ENCODE peak calls at places on chromosomes 6 and 20, in four cellular contexts. One of them, this sample, is unnamed.

GRCh38 chr20:14916360-14916759 is 578.9 kb upstream of the FLRT3 start:
- DNase-seq in breast epithelium: no peak
- DNase-seq in osteoblast: no peak
- DNase-seq in mucosa of descending colon: no peak
- DNase-seq in this sample: no peak

GRCh38 chr6:28634406-28634757 is 108.7 kb downstream of the GPX5 start:
- DNase-seq in breast epithelium: no peak
- DNase-seq in osteoblast: peak; percentile 9
- DNase-seq in mucosa of descending colon: no peak
- DNase-seq in this sample: no peak

GRCh38 chr6:17361013-17361412 is 32.4 kb upstream of the CAP2 start:
- DNase-seq in breast epithelium: no peak
- DNase-seq in osteoblast: peak; percentile 76
- DNase-seq in mucosa of descending colon: no peak
- DNase-seq in this sample: no peak

GRCh38 chr6:18795726-18796125 is 408.6 kb downstream of the RNF144B start:
- DNase-seq in osteoblast: no peak
- DNase-seq in mucosa of descending colon: no peak
- DNase-seq in breast epithelium: no peak
- DNase-seq in this sample: no peak

GRCh38 chr6:157597461-157598312 is 216.7 kb downstream of the ZDHHC14 start:
- DNase-seq in breast epithelium: peak; percentile 69
- DNase-seq in osteoblast: peak; percentile 91
- DNase-seq in mucosa of descending colon: peak; percentile 79
- DNase-seq in this sample: peak; percentile 51

GRCh38 chr6:147909645-147910044 is 401.2 kb downstream of the SAMD5 start:
- DNase-seq in mucosa of descending colon: no peak
- DNase-seq in osteoblast: peak; percentile 75
- DNase-seq in breast epithelium: no peak
- DNase-seq in this sample: no peak

GRCh38 chr6:46583081-46583480 is 69.5 kb downstream of the CYP39A1 start:
- DNase-seq in breast epithelium: no peak
- DNase-seq in osteoblast: no peak
- DNase-seq in mucosa of descending colon: no peak
- DNase-seq in this sample: no peak

GRCh38 chr20:57392130-57392445 is 892 bp downstream of the RBM38 start:
- DNase-seq in osteoblast: no peak
- DNase-seq in mucosa of descending colon: peak; percentile 48
- DNase-seq in breast epithelium: no peak
- DNase-seq in this sample: no peak

GRCh38 chr6:33167374-33168148 is 24.7 kb downstream of the COL11A2 start:
- DNase-seq in osteoblast: peak; percentile 66
- DNase-seq in mucosa of descending colon: no peak
- DNase-seq in breast epithelium: no peak
- DNase-seq in this sample: no peak

GRCh38 chr6:129749749-129750120 is 39.8 kb upstream of the ARHGAP18 start:
- DNase-seq in mucosa of descending colon: peak; percentile 26
- DNase-seq in breast epithelium: no peak
- DNase-seq in osteoblast: no peak
- DNase-seq in this sample: no peak

GRCh38 chr6:36383608-36384007 is 3.9 kb downstream of the ETV7 start:
- DNase-seq in mucosa of descending colon: no peak
- DNase-seq in osteoblast: no peak
- DNase-seq in breast epithelium: no peak
- DNase-seq in this sample: no peak

GRCh38 chr6:169169375-169169774 is 84.3 kb downstream of the THBS2 start:
- DNase-seq in mucosa of descending colon: no peak
- DNase-seq in breast epithelium: no peak
- DNase-seq in osteoblast: no peak
- DNase-seq in this sample: no peak

GRCh38 chr20:52075400-52075799 is 116.2 kb downstream of the ZFP64 start:
- DNase-seq in osteoblast: no peak
- DNase-seq in breast epithelium: no peak
- DNase-seq in mucosa of descending colon: no peak
- DNase-seq in this sample: no peak

GRCh38 chr20:63497138-63497945 is 1.5 kb downstream of the EEF1A2 start:
- DNase-seq in breast epithelium: no peak
- DNase-seq in mucosa of descending colon: no peak
- DNase-seq in osteoblast: peak; percentile 76
- DNase-seq in this sample: peak; percentile 46

GRCh38 chr6:4902363-4902762 is 101.5 kb downstream of the RPP40 start:
- DNase-seq in mucosa of descending colon: no peak
- DNase-seq in osteoblast: no peak
- DNase-seq in breast epithelium: no peak
- DNase-seq in this sample: no peak

GRCh38 chr6:107719160-107719559 is 105.0 kb downstream of the SCML4 start:
- DNase-seq in breast epithelium: no peak
- DNase-seq in mucosa of descending colon: no peak
- DNase-seq in osteoblast: no peak
- DNase-seq in this sample: no peak

GRCh38 chr6:120764312-120764711 is 570.0 kb downstream of the TBC1D32 start:
- DNase-seq in mucosa of descending colon: no peak
- DNase-seq in breast epithelium: no peak
- DNase-seq in osteoblast: no peak
- DNase-seq in this sample: no peak

GRCh38 chr6:10531942-10532341 is 10.8 kb downstream of the GCNT2 start:
- DNase-seq in mucosa of descending colon: no peak
- DNase-seq in osteoblast: no peak
- DNase-seq in breast epithelium: no peak
- DNase-seq in this sample: peak; percentile 29

GRCh38 chr6:115838763-115839401 is 221.8 kb downstream of the FRK start:
- DNase-seq in mucosa of descending colon: peak; percentile 28
- DNase-seq in breast epithelium: no peak
- DNase-seq in osteoblast: no peak
- DNase-seq in this sample: no peak

GRCh38 chr6:111469543-111469942 is 13.5 kb downstream of the REV3L start:
- DNase-seq in breast epithelium: no peak
- DNase-seq in osteoblast: no peak
- DNase-seq in mucosa of descending colon: no peak
- DNase-seq in this sample: no peak

GRCh38 chr6:87808005-87808757 is 106.1 kb upstream of the AKIRIN2 start:
- DNase-seq in breast epithelium: no peak
- DNase-seq in osteoblast: peak; percentile 58
- DNase-seq in mucosa of descending colon: no peak
- DNase-seq in this sample: no peak

GRCh38 chr6:163001341-163001740 is 273.6 kb downstream of the PACRG start:
- DNase-seq in breast epithelium: no peak
- DNase-seq in mucosa of descending colon: no peak
- DNase-seq in osteoblast: no peak
- DNase-seq in this sample: no peak

GRCh38 chr6:23073851-23074250 is 504.5 kb downstream of the HDGFL1 start:
- DNase-seq in mucosa of descending colon: no peak
- DNase-seq in breast epithelium: no peak
- DNase-seq in osteoblast: no peak
- DNase-seq in this sample: no peak

GRCh38 chr6:23081701-23082100 is 512.3 kb downstream of the HDGFL1 start:
- DNase-seq in mucosa of descending colon: no peak
- DNase-seq in osteoblast: no peak
- DNase-seq in breast epithelium: no peak
- DNase-seq in this sample: no peak

GRCh38 chr6:23077797-23078196 is 508.4 kb downstream of the HDGFL1 start:
- DNase-seq in mucosa of descending colon: no peak
- DNase-seq in osteoblast: no peak
- DNase-seq in breast epithelium: no peak
- DNase-seq in this sample: no peak
- H3K9me3 ChIP-seq in mucosa of descending colon: peaks cover 11% of the 10 kb centered on the region
- H3K9me3 ChIP-seq in osteoblast: no peaks in the 10 kb centered on the region
- H3K9me3 ChIP-seq in breast epithelium: peaks cover 6% of the 10 kb centered on the region
- H3K9me3 ChIP-seq in this sample: peaks cover 15% of the 10 kb centered on the region

GRCh38 chr6:24926192-24926591 is 9.6 kb downstream of the RIPOR2 start:
- DNase-seq in osteoblast: no peak
- DNase-seq in breast epithelium: no peak
- DNase-seq in mucosa of descending colon: no peak
- DNase-seq in this sample: no peak
- H3K4me1 ChIP-seq in osteoblast: peaks cover 18% of the 10 kb centered on the region
- H3K4me1 ChIP-seq in breast epithelium: no peaks in the 10 kb centered on the region
- H3K4me1 ChIP-seq in mucosa of descending colon: no peaks in the 10 kb centered on the region
- H3K4me1 ChIP-seq in this sample: peaks cover 15% of the 10 kb centered on the region

DNA sequence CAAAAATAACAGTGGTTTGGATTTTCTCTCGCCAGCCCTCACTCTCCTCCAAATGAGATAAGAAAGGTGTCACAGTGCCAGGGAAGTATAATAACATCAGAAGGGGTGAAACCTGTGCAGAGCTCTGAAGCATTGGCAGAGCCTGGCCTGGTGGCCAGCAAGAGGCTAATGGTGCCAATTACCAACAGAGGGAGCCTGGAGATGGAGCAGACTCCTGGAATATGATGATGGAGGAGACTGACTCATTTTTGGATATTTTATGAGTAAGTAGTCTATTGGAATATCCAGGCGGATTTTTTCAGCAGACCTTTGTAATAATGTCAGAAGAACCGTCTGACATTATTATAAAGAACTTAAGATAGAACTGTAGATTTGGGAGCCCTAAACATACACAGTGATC is 442.6 kb upstream of the MARCKS start:
- DNase-seq in mucosa of descending colon: peak; percentile 47
- DNase-seq in osteoblast: peak; percentile 69
- DNase-seq in breast epithelium: no peak
- DNase-seq in this sample: no peak
- TF ChIP-seq CTCF in mucosa of descending colon: peak; percentile 28
- TF ChIP-seq CTCF in osteoblast: peak; percentile 79
- TF ChIP-seq CTCF in breast epithelium: peak; percentile 22
- TF ChIP-seq CTCF in this sample: peak; percentile 34

DNA sequence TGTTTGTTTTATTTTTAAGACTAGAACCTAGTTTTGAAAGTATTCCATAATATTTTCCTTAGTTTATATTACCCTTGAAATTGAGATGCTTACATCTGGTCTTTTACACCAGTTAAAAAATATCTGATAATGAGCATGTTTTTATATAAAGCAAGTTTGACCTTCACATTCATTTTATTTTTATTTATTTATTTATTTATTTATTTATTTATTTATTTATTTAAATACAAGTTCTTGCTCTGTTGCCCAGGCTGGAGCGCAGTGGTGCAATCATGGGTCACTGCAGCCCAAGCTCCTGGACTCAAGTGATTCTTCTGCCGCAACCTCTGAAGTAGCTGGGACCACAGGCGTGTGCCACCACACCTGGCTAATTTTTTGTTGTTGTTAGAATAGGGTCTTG is 52.8 kb upstream of the ADIG start:
- DNase-seq in mucosa of descending colon: no peak
- DNase-seq in breast epithelium: no peak
- DNase-seq in osteoblast: no peak
- DNase-seq in this sample: no peak
- H3K9me3 ChIP-seq in mucosa of descending colon: no peaks in the 10 kb centered on the region
- H3K9me3 ChIP-seq in breast epithelium: no peaks in the 10 kb centered on the region
- H3K9me3 ChIP-seq in osteoblast: no peaks in the 10 kb centered on the region
- H3K9me3 ChIP-seq in this sample: no peaks in the 10 kb centered on the region

DNA sequence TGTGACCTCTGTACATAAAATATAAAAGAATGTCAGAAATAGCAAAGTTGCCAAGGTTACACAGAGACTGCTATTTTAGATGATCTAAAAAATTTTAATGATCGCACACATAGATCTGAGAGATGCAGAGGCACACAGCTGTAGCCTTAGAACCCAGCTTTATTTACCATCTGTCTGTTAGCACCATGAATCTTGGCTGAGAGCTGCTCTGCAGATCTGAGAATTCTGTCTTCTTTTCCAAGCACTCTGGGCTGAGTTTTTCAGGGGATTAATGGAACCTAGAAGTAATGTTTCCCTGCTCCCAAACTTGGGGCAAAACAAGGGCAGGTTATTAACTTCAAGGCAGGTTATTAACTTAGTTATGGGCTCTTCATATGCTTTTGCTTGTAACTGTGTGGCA is 248.7 kb upstream of the JAG1 start:
- DNase-seq in osteoblast: no peak
- DNase-seq in mucosa of descending colon: no peak
- DNase-seq in breast epithelium: no peak
- DNase-seq in this sample: no peak
- H3K4me1 ChIP-seq in osteoblast: peaks cover 61% of the 10 kb centered on the region
- H3K4me1 ChIP-seq in mucosa of descending colon: no peaks in the 10 kb centered on the region
- H3K4me1 ChIP-seq in breast epithelium: no peaks in the 10 kb centered on the region
- H3K4me1 ChIP-seq in this sample: no peaks in the 10 kb centered on the region

This sample was measured in heart left ventricle.